ENCODE peak calls at places on chromosomes 3 and 15, in ten cellular contexts. J is A549, O is adrenal gland, E is heart left ventricle, K is IMR-90, P is transverse colon, Z is uterus, R is tibial nerve, A is ovary, Q is NB4. C is an unnamed sample.

GRCh38 chr3:47017504-47018268 is 38.2 kb downstream of the NBEAL2 start:
- DNase-seq in J (no peak), O (no peak), E (no peak), K (peak), P (no peak), Z (no peak), R (no peak), A (no peak), Q (peak), C (no peak)

GRCh38 chr3:138441742-138442141 is 7.3 kb downstream of the ESYT3 start:
- DNase-seq in J (no peak), O (peak), E (no peak), K (peak), P (no peak), Z (no peak), R (no peak), A (no peak), Q (no peak), C (no peak)

GRCh38 chr3:136957751-136958288 is at the start of gene IL20RB:
- DNase-seq in J (peak), O (no peak), E (no peak), K (peak), P (no peak), Z (no peak), R (peak), A (no peak), Q (no peak), C (no peak)

GRCh38 chr15:77528290-77528967 is 104.3 kb downstream of the LINGO1 start:
- DNase-seq in J (no peak), O (no peak), E (peak), K (no peak), P (no peak), Z (no peak), R (no peak), A (no peak), Q (no peak), C (peak)

GRCh38 chr3:71310595-71311319 is 272.8 kb downstream of the FOXP1 start:
- DNase-seq in J (peak), O (no peak), E (peak), K (peak), P (peak), Z (no peak), R (peak), A (peak), Q (no peak), C (peak)

GRCh38 chr15:73318463-73319351 is 50.1 kb downstream of the HCN4 start:
- DNase-seq in J (no peak), O (no peak), E (no peak), K (no peak), P (no peak), Z (no peak), R (no peak), A (no peak), Q (peak), C (peak)

GRCh38 chr3:16568115-16568514 is 37.1 kb downstream of the DAZL start:
- DNase-seq in J (no peak), O (no peak), E (no peak), K (no peak), P (no peak), Z (no peak), R (no peak), A (no peak), Q (no peak), C (no peak)

GRCh38 chr3:162489853-162490252 is 993.2 kb downstream of the OTOL1 start:
- DNase-seq in J (no peak), O (no peak), E (no peak), K (no peak), P (no peak), Z (no peak), R (no peak), A (no peak), Q (peak), C (no peak)

GRCh38 chr15:48939686-48940085 is 24.0 kb downstream of the SHC4 start:
- DNase-seq in J (peak), O (peak), E (no peak), K (peak), P (no peak), Z (no peak), R (no peak), A (no peak), Q (no peak), C (no peak)

GRCh38 chr3:101827211-101828174 is 21.8 kb upstream of the NFKBIZ start:
- DNase-seq in J (peak), O (peak), E (peak), K (peak), P (peak), Z (peak), R (peak), A (peak), Q (peak), C (peak)
- TF ChIP-seq POLR2A in J (no peak), O (peak), E (no peak), K (peak), P (peak), Z (peak), R (peak), A (peak), Q (no peak), C (peak)

GRCh38 chr3:58059349-58060321 is 51.4 kb downstream of the FLNB start:
- DNase-seq in J (peak), O (peak), E (no peak), K (peak), P (peak), Z (peak), R (no peak), A (peak), Q (peak), C (no peak)
- H3K4me3 ChIP-seq in J (peak), O (no peak), E (no peak), K (no peak), P (no peak), Z (no peak), R (no peak), A (no peak), Q (no peak), C (no peak)

DNA sequence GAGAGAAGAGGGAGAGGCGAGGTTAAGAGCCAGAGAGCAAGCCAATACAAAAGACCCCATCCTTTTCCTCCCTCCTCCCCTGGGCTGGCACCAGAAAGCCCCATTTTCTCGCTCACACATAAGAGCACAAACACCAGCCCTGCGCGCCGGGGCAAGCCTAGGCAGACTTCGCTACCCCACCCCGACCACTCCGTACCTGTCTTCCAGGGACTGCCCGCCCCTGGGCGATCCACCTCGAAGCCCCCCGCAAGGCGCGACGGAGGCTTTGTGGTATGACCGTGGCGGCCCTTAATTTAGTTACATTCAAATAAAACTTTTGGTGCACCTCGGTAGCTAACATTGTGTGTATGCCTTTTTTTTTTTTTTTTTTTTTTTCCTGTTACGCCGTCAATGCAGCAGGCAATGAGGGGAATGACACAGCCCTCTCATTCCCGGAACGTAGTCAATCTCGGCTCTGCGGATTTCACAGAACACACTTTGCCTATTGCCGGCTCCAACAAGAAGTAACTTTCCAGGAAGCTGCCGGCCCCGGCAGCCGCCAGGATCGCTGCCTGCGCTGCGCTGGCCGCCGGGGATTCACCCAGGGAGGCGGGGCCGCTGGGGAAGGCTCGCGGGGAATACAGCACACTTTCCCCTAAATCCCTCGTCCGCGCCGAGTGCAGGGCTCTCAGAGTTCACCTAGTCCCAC is 7.7 kb downstream of the BCL6 start:
- DNase-seq in J (peak), O (peak), E (peak), K (peak), P (peak), Z (peak), R (peak), A (peak), Q (peak), C (peak)
- TF ChIP-seq POLR2A in J (no peak), O (no peak), E (no peak), K (no peak), P (peak), Z (peak), R (peak), A (no peak), Q (no peak), C (no peak)

GRCh38 chr15:94230886-94231727 is at the start of gene MCTP2:
- DNase-seq in J (peak), O (peak), E (peak), K (peak), P (peak), Z (peak), R (peak), A (peak), Q (peak), C (peak)

GRCh38 chr15:94230436-94230885 is 900 bp upstream of the MCTP2 start:
- DNase-seq in J (no peak), O (no peak), E (no peak), K (no peak), P (no peak), Z (no peak), R (no peak), A (no peak), Q (peak), C (no peak)

GRCh38 chr15:94232107-94232506 is 746 bp downstream of the MCTP2 start:
- DNase-seq in J (no peak), O (no peak), E (no peak), K (no peak), P (no peak), Z (no peak), R (no peak), A (no peak), Q (peak), C (no peak)

GRCh38 chr15:94231728-94232086 is 346 bp downstream of the MCTP2 start:
- DNase-seq in J (no peak), O (peak), E (no peak), K (no peak), P (peak), Z (no peak), R (no peak), A (no peak), Q (peak), C (no peak)

DNA sequence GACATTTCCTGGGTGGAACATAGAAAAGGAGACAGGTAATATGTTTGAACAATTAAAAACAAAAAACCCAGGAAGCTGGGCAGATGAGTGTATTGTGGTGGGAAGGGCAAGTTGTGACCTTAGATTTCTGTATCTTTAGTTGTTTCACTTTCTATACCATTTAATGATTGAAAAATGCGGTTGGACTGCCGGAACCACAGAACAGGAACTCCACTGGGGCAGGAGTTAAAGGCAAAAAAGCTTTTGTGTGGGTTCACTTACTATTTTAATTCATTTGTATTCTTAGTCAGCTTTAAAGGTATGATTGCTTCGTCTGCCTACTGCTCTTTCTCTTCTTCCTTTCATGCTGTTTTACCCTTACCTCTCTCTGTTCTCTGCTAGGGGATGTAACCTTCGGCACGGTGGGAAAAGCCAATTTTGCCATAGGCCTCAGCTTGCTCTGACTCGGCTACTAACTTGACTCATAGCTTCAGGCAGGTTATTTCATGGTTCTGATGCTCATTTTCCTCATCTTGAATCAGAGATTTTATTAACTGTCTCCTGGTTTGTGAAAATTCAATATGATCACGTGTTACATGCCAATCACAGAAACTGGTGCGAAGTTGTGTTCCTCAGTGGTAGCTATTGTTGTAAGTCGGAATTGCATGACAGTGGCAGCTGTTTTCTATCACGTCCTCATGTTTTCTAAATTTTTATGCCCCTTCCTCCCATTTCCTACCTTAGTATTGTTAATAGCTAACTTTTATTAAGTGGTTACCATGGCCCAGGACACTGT is 1.6 kb upstream of the MCTP2 start:
- DNase-seq in J (no peak), O (no peak), E (no peak), K (no peak), P (no peak), Z (no peak), R (no peak), A (no peak), Q (peak), C (no peak)
- H3K4me3 ChIP-seq in J (no peak), O (no peak), E (no peak), K (no peak), P (peak), Z (no peak), R (no peak), A (no peak), Q (peak), C (no peak)

GRCh38 chr3:139677341-139678155 is at the start of gene NMNAT3:
- DNase-seq in J (peak), O (peak), E (peak), K (peak), P (peak), Z (peak), R (peak), A (peak), Q (peak), C (peak)
- TF ChIP-seq POLR2A in J (no peak), O (no peak), E (no peak), K (no peak), P (no peak), Z (peak), R (peak), A (no peak), Q (no peak), C (no peak)

DNA sequence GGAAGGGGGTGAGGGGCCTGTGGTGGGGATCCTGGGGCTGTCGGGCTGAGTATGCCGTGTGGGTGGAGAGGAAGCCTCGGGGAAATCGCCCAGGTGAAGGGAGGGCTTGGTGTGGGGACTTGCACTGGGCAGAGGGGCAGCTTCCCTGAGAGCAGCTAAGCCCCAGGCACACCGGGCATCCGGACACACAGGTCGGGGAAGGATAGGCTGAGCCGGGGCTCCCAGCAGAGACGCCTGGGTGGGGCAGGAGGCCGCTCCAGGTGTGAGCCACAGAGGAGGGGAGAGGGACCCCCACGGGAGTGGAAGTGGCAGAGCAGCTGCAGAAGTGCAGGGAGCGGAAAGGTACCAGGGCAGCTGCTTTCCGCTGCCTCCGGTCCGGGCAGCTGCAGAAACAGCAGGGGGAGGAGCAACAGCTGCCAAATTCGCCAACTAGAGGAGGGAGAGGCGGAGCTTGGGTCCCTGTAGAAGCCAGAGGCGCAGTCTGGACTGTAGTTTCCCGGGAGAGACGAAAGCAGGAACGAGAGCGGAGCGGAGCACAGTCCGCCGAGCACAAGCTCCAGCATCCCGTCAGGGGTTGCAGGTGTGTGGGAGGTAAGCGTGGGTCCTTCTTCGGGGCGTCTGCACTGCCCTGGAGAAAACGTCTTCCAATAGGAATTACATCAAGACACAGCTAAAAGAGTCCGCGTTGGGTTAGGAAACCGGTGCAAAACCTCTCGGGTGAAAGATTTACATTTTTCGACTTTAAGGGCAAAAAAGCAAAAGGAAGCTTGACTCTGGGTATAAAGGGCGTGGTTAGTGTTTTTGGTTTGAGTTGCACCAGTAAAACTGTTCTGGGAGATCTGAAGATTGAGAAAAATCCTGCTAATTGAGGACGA is at the start of gene SERPINI1:
- DNase-seq in J (peak), O (peak), E (peak), K (peak), P (peak), Z (peak), R (peak), A (peak), Q (peak), C (peak)
- H3K4me3 ChIP-seq in J (peak), O (peak), E (peak), K (peak), P (peak), Z (peak), R (peak), A (peak), Q (peak), C (peak)

GRCh38 chr3:171459130-171459941 is 869 bp downstream of the TNIK start:
- DNase-seq in J (peak), O (peak), E (peak), K (peak), P (peak), Z (peak), R (no peak), A (peak), Q (peak), C (peak)

GRCh38 chr3:171459942-171460225 is 321 bp downstream of the TNIK start:
- DNase-seq in J (no peak), O (no peak), E (no peak), K (no peak), P (no peak), Z (no peak), R (no peak), A (no peak), Q (no peak), C (no peak)

GRCh38 chr3:171458857-171459129 is 1.4 kb downstream of the TNIK start:
- DNase-seq in J (no peak), O (no peak), E (no peak), K (no peak), P (no peak), Z (no peak), R (no peak), A (peak), Q (no peak), C (no peak)

GRCh38 chr3:171461087-171461917 is 1.1 kb upstream of the TNIK start:
- DNase-seq in J (peak), O (peak), E (no peak), K (peak), P (peak), Z (no peak), R (no peak), A (no peak), Q (peak), C (no peak)

GRCh38 chr3:171460226-171461086 is at the start of gene TNIK:
- DNase-seq in J (peak), O (peak), E (peak), K (peak), P (peak), Z (peak), R (peak), A (peak), Q (peak), C (peak)
- TF ChIP-seq POLR2A in J (no peak), O (no peak), E (no peak), K (no peak), P (peak), Z (peak), R (peak), A (no peak), Q (peak), C (peak)

DNA sequence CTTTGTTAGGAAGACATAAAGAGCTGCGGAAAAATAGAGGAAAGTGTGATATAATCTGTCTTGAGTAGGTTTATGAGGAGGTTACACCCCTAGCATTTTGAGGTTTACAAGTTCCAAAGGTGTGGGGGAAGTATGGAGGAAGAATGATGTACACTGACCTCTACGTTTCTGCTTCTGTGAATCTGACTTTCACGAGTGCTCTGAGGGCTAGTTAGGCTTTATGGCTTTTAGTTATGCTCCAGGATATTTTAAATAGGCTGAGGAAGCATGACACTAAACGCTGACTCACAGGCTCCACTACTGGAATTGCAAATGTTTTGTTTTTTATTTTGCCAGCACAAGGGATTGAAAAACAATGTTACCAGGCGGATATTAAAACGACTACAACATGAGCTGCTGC is 46.4 kb upstream of the UTS2B start:
- DNase-seq in J (no peak), O (peak), E (no peak), K (peak), P (no peak), Z (no peak), R (no peak), A (no peak), Q (no peak), C (no peak)
- H3K4me3 ChIP-seq in J (no peak), O (no peak), E (no peak), K (no peak), P (no peak), Z (no peak), R (no peak), A (no peak), Q (no peak), C (no peak)

GRCh38 chr3:141338881-141339280 is 29.4 kb upstream of the ZBTB38 start:
- DNase-seq in J (no peak), O (no peak), E (no peak), K (no peak), P (no peak), Z (no peak), R (no peak), A (no peak), Q (no peak), C (no peak)

GRCh38 chr3:141334627-141335250 is 33.6 kb upstream of the ZBTB38 start:
- DNase-seq in J (no peak), O (no peak), E (no peak), K (no peak), P (no peak), Z (no peak), R (no peak), A (no peak), Q (no peak), C (no peak)

GRCh38 chr3:141336672-141337522 is 31.4 kb upstream of the ZBTB38 start:
- DNase-seq in J (peak), O (no peak), E (no peak), K (peak), P (no peak), Z (no peak), R (no peak), A (no peak), Q (peak), C (no peak)

GRCh38 chr3:141335531-141336042 is 32.7 kb upstream of the ZBTB38 start:
- DNase-seq in J (no peak), O (no peak), E (no peak), K (peak), P (no peak), Z (no peak), R (no peak), A (no peak), Q (no peak), C (no peak)

GRCh38 chr3:141337523-141337854 is 30.8 kb upstream of the ZBTB38 start:
- DNase-seq in J (no peak), O (no peak), E (no peak), K (no peak), P (no peak), Z (no peak), R (no peak), A (no peak), Q (no peak), C (no peak)
- TF ChIP-seq POLR2A in J (no peak), O (no peak), E (no peak), K (no peak), P (no peak), Z (no peak), R (no peak), A (no peak), Q (no peak), C (no peak)

C was measured in spleen.